ENCODE peak calls at places on chromosomes 6 and 20, in nine cellular contexts. U is T-helper 17 cell; S is left cardiac atrium; W is lower lobe of right lung; A is AG08396; K is stimulated activated effector memory CD8-positive, alpha-beta T cell treated with anti-CD3 and anti-CD28 coated beads, Interleukin-12 subunit alpha, Interleukin-12 subunit beta, amount 100 ng/mL, for 72 hours; Y is heart left ventricle; V is uterus; F is amniotic stem cell. M is an unnamed sample.

GRCh38 chr6:109348246-109348645 is 34.0 kb downstream of the CD164 start:
- DNase-seq in V (no peak), Y (no peak), U (no peak), A (no peak), S (no peak), K (no peak), W (no peak), F (no peak), M (no peak)

GRCh38 chr20:31846793-31847138 is 1.4 kb upstream of the FOXS1 start:
- DNase-seq in A (no peak), W (no peak), K (no peak), Y (no peak), S (no peak), U (no peak), F (no peak), V (no peak), M (no peak)

GRCh38 chr6:155993248-155993647 is 537.6 kb upstream of the NOX3 start:
- DNase-seq in W (no peak), S (no peak), A (no peak), K (no peak), F (no peak), Y (peak), V (no peak), U (no peak), M (no peak)

GRCh38 chr20:8144282-8145245 is 12.5 kb downstream of the PLCB1 start:
- DNase-seq in V (no peak), S (no peak), A (peak), Y (no peak), F (no peak), U (no peak), W (no peak), K (no peak), M (no peak)

GRCh38 chr6:162099685-162100084 is 627.9 kb downstream of the PRKN start:
- DNase-seq in U (no peak), A (peak), S (peak), V (no peak), K (no peak), W (peak), F (no peak), Y (no peak), M (no peak)

GRCh38 chr6:17656644-17657043 is 50.1 kb downstream of the NUP153 start:
- DNase-seq in S (no peak), Y (no peak), K (no peak), V (no peak), A (no peak), U (no peak), F (no peak), W (no peak), M (no peak)

GRCh38 chr6:108598316-108598863 is 37.7 kb downstream of the FOXO3 start:
- DNase-seq in V (no peak), K (peak), Y (no peak), W (no peak), F (no peak), A (peak), S (no peak), U (no peak), M (no peak)

GRCh38 chr6:10033223-10033829 is 381.5 kb downstream of the TFAP2A start:
- DNase-seq in W (no peak), F (no peak), A (no peak), S (no peak), Y (no peak), U (no peak), K (no peak), V (no peak), M (no peak)

GRCh38 chr6:52881996-52882841 is 27.3 kb downstream of the GSTA3 start:
- DNase-seq in F (peak), Y (peak), W (peak), V (peak), U (peak), K (peak), A (peak), S (peak), M (peak)

GRCh38 chr6:168093071-168093505 is 14.1 kb upstream of the FRMD1 start:
- DNase-seq in S (no peak), U (no peak), V (no peak), F (no peak), K (no peak), A (no peak), W (peak), Y (peak), M (no peak)

GRCh38 chr6:108966855-108967755 is 118.9 kb downstream of the ARMC2 start:
- DNase-seq in U (no peak), Y (peak), W (peak), A (no peak), K (peak), S (peak), F (no peak), V (no peak), M (no peak)

GRCh38 chr6:54877713-54878317 is 31.2 kb downstream of the FAM83B start:
- DNase-seq in V (no peak), K (no peak), U (no peak), Y (no peak), F (no peak), W (no peak), A (no peak), S (no peak), M (no peak)

GRCh38 chr20:760751-761417 is 7.4 kb downstream of the SLC52A3 start:
- DNase-seq in Y (no peak), A (peak), W (peak), S (no peak), U (peak), V (no peak), K (peak), F (no peak), M (no peak)

GRCh38 chr6:11011787-11012234 is 32.3 kb downstream of the ELOVL2 start:
- DNase-seq in W (no peak), V (no peak), K (no peak), S (peak), F (no peak), U (no peak), A (no peak), Y (no peak), M (no peak)

GRCh38 chr20:12617076-12617475 is 391.7 kb upstream of the SPTLC3 start:
- DNase-seq in S (no peak), A (no peak), W (no peak), V (no peak), Y (no peak), U (no peak), K (no peak), F (no peak), M (no peak)

GRCh38 chr6:92364948-92365386 is 1054.4 kb downstream of the EPHA7 start:
- DNase-seq in F (no peak), K (no peak), S (no peak), W (no peak), U (no peak), A (no peak), Y (no peak), V (no peak), M (no peak)

GRCh38 chr6:113674075-113674474 is 183.1 kb upstream of the MARCKS start:
- DNase-seq in Y (no peak), W (no peak), S (no peak), A (no peak), F (no peak), V (no peak), U (no peak), K (no peak), M (no peak)

GRCh38 chr20:49568491-49569151 is 684 bp upstream of the PTGIS start:
- DNase-seq in K (no peak), A (no peak), S (peak), V (peak), F (no peak), W (no peak), Y (peak), U (no peak), M (no peak)

GRCh38 chr6:74638467-74638866 is 567.4 kb downstream of the COL12A1 start:
- DNase-seq in V (no peak), Y (no peak), S (no peak), A (no peak), W (no peak), K (no peak), F (no peak), U (no peak), M (no peak)

GRCh38 chr20:38671186-38671585 is 53.1 kb upstream of the SLC32A1 start:
- DNase-seq in W (no peak), Y (no peak), A (no peak), U (no peak), V (no peak), F (no peak), K (no peak), S (no peak), M (no peak)

GRCh38 chr6:97322811-97323210 is 39.8 kb upstream of the MMS22L start:
- DNase-seq in S (no peak), F (no peak), W (no peak), U (no peak), K (no peak), V (no peak), A (peak), Y (no peak), M (no peak)

GRCh38 chr6:118500130-118501015 is 47.7 kb upstream of the PLN start:
- DNase-seq in W (no peak), A (no peak), F (no peak), U (no peak), K (no peak), S (no peak), V (no peak), Y (no peak), M (no peak)

GRCh38 chr6:143999406-143999805 is 8.7 kb downstream of the PLAGL1 start:
- DNase-seq in F (no peak), W (no peak), V (no peak), S (no peak), U (no peak), Y (no peak), A (peak), K (no peak), M (no peak)

GRCh38 chr6:34992353-34992752 is 103.3 kb downstream of the ANKS1A start:
- DNase-seq in F (no peak), W (no peak), S (no peak), K (no peak), Y (no peak), U (no peak), A (no peak), V (no peak), M (no peak)

GRCh38 chr20:40945754-40946451 is 82.7 kb upstream of the TOP1 start:
- DNase-seq in U (no peak), A (peak), V (no peak), K (no peak), F (no peak), S (peak), Y (peak), W (no peak), M (no peak)

GRCh38 chr6:110938176-110938575 is 20.3 kb upstream of the GTF3C6 start:
- DNase-seq in F (no peak), W (no peak), V (no peak), K (no peak), A (no peak), U (no peak), Y (no peak), S (no peak), M (no peak)

GRCh38 chr6:29758761-29759160 is 35.5 kb downstream of the HLA-F start:
- DNase-seq in U (no peak), S (no peak), Y (no peak), A (no peak), W (no peak), K (no peak), V (no peak), F (no peak), M (no peak)

GRCh38 chr6:54856137-54856536 is 9.6 kb downstream of the FAM83B start:
- DNase-seq in U (no peak), W (no peak), S (no peak), K (no peak), F (no peak), Y (no peak), A (no peak), V (no peak), M (no peak)

GRCh38 chr6:94362061-94362864 is 942.9 kb upstream of the EPHA7 start:
- DNase-seq in F (no peak), U (no peak), K (no peak), V (no peak), S (no peak), W (peak), Y (peak), A (no peak), M (no peak)

GRCh38 chr20:57655812-57656161 is 35.6 kb upstream of the ZBP1 start:
- DNase-seq in S (no peak), K (no peak), Y (peak), U (no peak), V (no peak), A (peak), W (no peak), F (no peak), M (no peak)

GRCh38 chr6:45624228-45624627 is 246.5 kb upstream of the SUPT3H start:
- DNase-seq in A (no peak), Y (no peak), W (no peak), F (no peak), V (no peak), U (no peak), S (no peak), K (no peak), M (no peak)